ENCODE peak calls at places on chromosomes 4 and X, in ten cellular contexts. E, R, W, Z, I, H, L, O, P and A are unnamed samples.

GRCh38 chrX:107700317-107700774 is 72.0 kb downstream of the PRPS1 start:
- DNase-seq in P (no peak), E (no peak), L (no peak), W (peak), H (no peak), Z (peak), O (no peak), I (no peak), R (no peak), A (no peak)

GRCh38 chr4:55125763-55126541 is 557 bp upstream of the KDR start:
- DNase-seq in I (no peak), W (peak), P (no peak), R (no peak), Z (peak), O (no peak), L (peak), E (peak), H (no peak), A (no peak)

GRCh38 chr4:89681219-89681618 is 155.7 kb downstream of the SNCA start:
- DNase-seq in I (no peak), H (peak), P (no peak), R (peak), O (no peak), W (no peak), L (no peak), Z (no peak), E (no peak), A (no peak)

GRCh38 chr4:77232653-77233052 is 75.6 kb downstream of the CCNG2 start:
- DNase-seq in P (peak), H (no peak), Z (no peak), I (no peak), E (no peak), O (no peak), L (no peak), W (no peak), R (no peak), A (no peak)

GRCh38 chrX:14027511-14028019 is 2.1 kb downstream of the GEMIN8 start:
- DNase-seq in Z (peak), R (no peak), W (no peak), H (no peak), I (peak), P (peak), E (no peak), L (no peak), O (no peak), A (no peak)

GRCh38 chr4:108328033-108328732 is 159.5 kb upstream of the LEF1 start:
- DNase-seq in P (no peak), R (no peak), E (no peak), O (no peak), L (no peak), I (no peak), Z (no peak), H (peak), W (no peak), A (no peak)

GRCh38 chr4:11878241-11878640 is 449.5 kb upstream of the HS3ST1 start:
- DNase-seq in W (no peak), O (no peak), I (no peak), P (no peak), H (peak), L (no peak), R (no peak), E (no peak), Z (no peak), A (no peak)

GRCh38 chr4:2862528-2862927 is 18.9 kb downstream of the ADD1 start:
- DNase-seq in O (no peak), L (no peak), R (no peak), W (no peak), I (no peak), H (no peak), E (no peak), Z (no peak), P (peak), A (no peak)

GRCh38 chr4:54840992-54841768 is 183.4 kb downstream of the KIT start:
- DNase-seq in P (peak), Z (peak), O (no peak), W (no peak), E (no peak), I (no peak), R (no peak), H (no peak), L (no peak), A (no peak)

GRCh38 chr4:6513678-6514077 is 41.3 kb upstream of the PPP2R2C start:
- DNase-seq in Z (no peak), E (no peak), R (no peak), L (no peak), H (no peak), W (no peak), P (no peak), O (no peak), I (no peak), A (no peak)

GRCh38 chrX:110851780-110852179 is 56.2 kb upstream of the CHRDL1 start:
- DNase-seq in E (no peak), Z (peak), R (no peak), P (no peak), H (no peak), I (no peak), L (no peak), W (no peak), O (no peak), A (no peak)

GRCh38 chr4:159395693-159396092 is 292.8 kb downstream of the RAPGEF2 start:
- DNase-seq in Z (no peak), E (no peak), L (no peak), O (no peak), R (no peak), P (no peak), W (no peak), I (no peak), H (no peak), A (no peak)

GRCh38 chr4:180637616-180638015 is 1605.6 kb upstream of the TENM3 start:
- DNase-seq in E (no peak), H (no peak), L (no peak), W (no peak), R (no peak), I (no peak), P (no peak), Z (no peak), O (no peak), A (no peak)

GRCh38 chr4:137678796-137679195 is 146.5 kb upstream of the PCDH18 start:
- DNase-seq in P (peak), L (no peak), Z (peak), I (no peak), R (no peak), O (no peak), E (no peak), H (no peak), W (no peak), A (no peak)

GRCh38 chrX:108000751-108001150 is 18.6 kb upstream of the TEX13B start:
- DNase-seq in P (no peak), R (no peak), W (no peak), O (no peak), E (no peak), I (no peak), L (no peak), Z (peak), H (no peak), A (no peak)

GRCh38 chr4:123325241-123325681 is 71.3 kb upstream of the SPRY1 start:
- DNase-seq in W (no peak), E (no peak), R (no peak), Z (no peak), L (no peak), I (no peak), H (no peak), P (no peak), O (no peak), A (no peak)

GRCh38 chr4:114773341-114773740 is 174.7 kb downstream of the UGT8 start:
- DNase-seq in I (no peak), R (no peak), L (no peak), H (no peak), W (no peak), O (no peak), E (no peak), P (no peak), Z (no peak), A (no peak)

GRCh38 chrX:38627683-38628082 is 66.3 kb downstream of the TSPAN7 start:
- DNase-seq in I (no peak), P (peak), O (no peak), E (no peak), R (no peak), H (peak), L (no peak), W (no peak), Z (peak), A (no peak)

GRCh38 chr4:159719531-159719930 is 616.7 kb downstream of the RAPGEF2 start:
- DNase-seq in R (no peak), E (no peak), I (no peak), P (no peak), H (no peak), W (no peak), Z (no peak), O (no peak), L (no peak), A (no peak)

GRCh38 chr4:157992038-157992706 is 180.7 kb downstream of the GASK1B start:
- DNase-seq in H (peak), W (no peak), I (peak), E (no peak), P (peak), O (peak), Z (peak), R (no peak), L (no peak), A (no peak)

GRCh38 chrX:56793533-56794320 is 64.7 kb downstream of the NBDY start:
- DNase-seq in H (no peak), O (no peak), W (no peak), I (no peak), Z (no peak), E (no peak), L (no peak), R (peak), P (no peak), A (no peak)

GRCh38 chr4:41119867-41120295 is 94.5 kb downstream of the APBB2 start:
- DNase-seq in W (no peak), I (no peak), E (peak), L (no peak), R (no peak), Z (no peak), H (no peak), O (no peak), P (no peak), A (no peak)

GRCh38 chrX:154546354-154547244 is at the start of gene G6PD:
- DNase-seq in O (peak), P (no peak), Z (peak), I (no peak), E (peak), W (no peak), R (peak), H (no peak), L (peak), A (no peak)

GRCh38 chr4:186701788-186702187 is 21.9 kb downstream of the FAT1 start:
- DNase-seq in I (no peak), L (no peak), Z (no peak), P (no peak), R (no peak), O (no peak), W (no peak), E (no peak), H (no peak), A (no peak)

GRCh38 chr4:71549516-71550160 is 210.8 kb downstream of the SLC4A4 start:
- DNase-seq in P (no peak), R (no peak), L (no peak), W (no peak), Z (peak), O (no peak), I (no peak), E (no peak), H (no peak), A (no peak)

GRCh38 chrX:119647552-119648420 is 41.6 kb upstream of the NKRF start:
- DNase-seq in R (no peak), L (no peak), H (no peak), Z (no peak), E (no peak), P (no peak), W (no peak), I (no peak), O (no peak), A (no peak)

GRCh38 chrX:15215366-15215765 is 54.5 kb downstream of the ASB9 start:
- DNase-seq in P (no peak), Z (no peak), I (no peak), R (no peak), W (no peak), E (no peak), H (no peak), L (no peak), O (no peak), A (no peak)

GRCh38 chrX:140724337-140725105 is 15.0 kb downstream of the LINC00632 start:
- DNase-seq in E (no peak), L (no peak), Z (no peak), O (no peak), P (no peak), H (no peak), I (no peak), R (no peak), W (no peak), A (no peak)

GRCh38 chr4:5969777-5970176 is 48.5 kb downstream of the C4orf50 start:
- DNase-seq in H (no peak), O (no peak), R (no peak), P (no peak), W (peak), Z (no peak), L (no peak), E (no peak), I (no peak), A (no peak)

GRCh38 chrX:19709812-19710518 is 177.4 kb downstream of the SH3KBP1 start:
- DNase-seq in W (no peak), P (peak), O (no peak), I (no peak), L (no peak), Z (peak), R (no peak), E (no peak), H (no peak), A (no peak)

GRCh38 chr4:6115746-6116586 is 84.4 kb downstream of the JAKMIP1 start:
- DNase-seq in Z (no peak), W (no peak), I (no peak), E (no peak), O (no peak), P (no peak), L (no peak), H (no peak), R (no peak), A (no peak)

GRCh38 chr4:145066063-145066501 is 31.9 kb downstream of the ANAPC10 start:
- DNase-seq in I (no peak), O (no peak), P (no peak), L (no peak), E (no peak), W (no peak), Z (peak), H (peak), R (no peak), A (no peak)

GRCh38 chr4:56531823-56532222 is 26.2 kb downstream of the ARL9 start:
- DNase-seq in O (no peak), L (no peak), H (no peak), E (no peak), R (no peak), I (no peak), W (no peak), Z (peak), P (no peak), A (no peak)

GRCh38 chrX:31279359-31279758 is 207.5 kb upstream of the FTHL17 start:
- DNase-seq in L (no peak), P (peak), I (no peak), E (no peak), H (peak), Z (peak), R (no peak), O (no peak), W (no peak), A (no peak)
- TF ChIP-seq CTCF in L (no peak), P (peak), I (peak), E (peak), H (peak), Z (peak), R (peak), O (no peak), W (no peak), A (peak)

DNA sequence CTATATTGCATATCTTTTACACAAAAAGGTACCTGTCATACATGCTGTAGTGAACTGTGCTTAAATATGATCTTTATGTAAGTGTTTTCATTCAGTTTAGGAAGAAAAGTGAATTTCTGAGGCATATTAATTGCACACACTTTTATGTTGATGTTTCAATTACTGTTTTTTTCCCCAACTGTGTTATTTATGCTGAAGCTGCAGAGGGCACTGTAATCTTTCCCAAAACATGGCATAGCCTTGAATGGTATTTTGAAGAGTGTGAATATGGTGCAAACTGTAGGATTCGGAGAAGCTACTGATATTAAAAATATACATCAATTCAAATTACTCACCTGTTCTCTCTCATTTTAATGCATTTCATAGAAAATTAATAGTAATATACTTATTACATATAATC is 6.0 kb upstream of the CENPE start:
- DNase-seq in W (no peak), Z (peak), L (no peak), I (no peak), P (peak), O (no peak), R (no peak), E (no peak), H (no peak), A (no peak)
- TF ChIP-seq CTCF in W (no peak), Z (peak), L (no peak), I (peak), P (peak), O (peak), R (peak), E (no peak), H (peak), A (peak)

GRCh38 chr4:121164291-121164690 is at the start of gene TNIP3:
- DNase-seq in R (no peak), H (no peak), W (no peak), L (no peak), P (peak), E (no peak), O (no peak), Z (peak), I (no peak), A (no peak)

GRCh38 chr4:121168865-121169281 is 4.8 kb upstream of the TNIP3 start:
- DNase-seq in L (no peak), Z (no peak), R (no peak), P (no peak), W (no peak), E (no peak), H (no peak), O (no peak), I (no peak), A (no peak)

GRCh38 chr4:121168446-121168845 is 4.3 kb upstream of the TNIP3 start:
- DNase-seq in L (no peak), O (no peak), P (no peak), I (no peak), R (no peak), W (no peak), E (no peak), H (no peak), Z (no peak), A (no peak)

GRCh38 chr4:121165206-121165605 is 1.1 kb upstream of the TNIP3 start:
- DNase-seq in W (no peak), Z (no peak), I (no peak), E (no peak), P (no peak), O (no peak), L (no peak), R (no peak), H (no peak), A (no peak)
- TF ChIP-seq CTCF in W (no peak), Z (no peak), I (no peak), E (no peak), P (no peak), O (no peak), L (no peak), R (no peak), H (no peak), A (no peak)

GRCh38 chr4:111040904-111041303 is 418.0 kb upstream of the PITX2 start:
- DNase-seq in Z (no peak), H (no peak), E (no peak), P (no peak), W (no peak), I (no peak), L (no peak), O (no peak), R (no peak), A (no peak)

GRCh38 chr4:111048316-111048715 is 425.4 kb upstream of the PITX2 start:
- DNase-seq in I (no peak), O (no peak), Z (no peak), L (no peak), W (no peak), H (no peak), E (no peak), R (no peak), P (no peak), A (no peak)

GRCh38 chr4:111046811-111047210 is 423.9 kb upstream of the PITX2 start:
- DNase-seq in H (no peak), W (no peak), E (no peak), R (no peak), O (no peak), Z (no peak), L (no peak), I (no peak), P (no peak), A (no peak)

GRCh38 chr4:111043286-111043685 is 420.4 kb upstream of the PITX2 start:
- DNase-seq in R (no peak), H (no peak), E (no peak), P (no peak), W (no peak), I (no peak), Z (no peak), L (no peak), O (no peak), A (no peak)

GRCh38 chr4:111045992-111046391 is 423.1 kb upstream of the PITX2 start:
- DNase-seq in R (no peak), O (no peak), E (no peak), I (no peak), P (no peak), W (no peak), L (no peak), Z (no peak), H (no peak), A (no peak)
- TF ChIP-seq CTCF in R (peak), O (peak), E (no peak), I (no peak), P (peak), W (no peak), L (no peak), Z (no peak), H (no peak), A (no peak)

GRCh38 chr4:177108708-177109107 is 201.0 kb upstream of the NEIL3 start:
- DNase-seq in P (peak), I (peak), Z (peak), O (no peak), W (no peak), R (no peak), H (no peak), L (no peak), E (no peak), A (no peak)
- TF ChIP-seq CTCF in P (peak), I (peak), Z (peak), O (no peak), W (no peak), R (no peak), H (peak), L (peak), E (no peak), A (no peak)

GRCh38 chr4:20431422-20432014 is 179.8 kb downstream of the SLIT2 start:
- DNase-seq in O (no peak), I (no peak), L (no peak), W (no peak), P (no peak), H (no peak), E (peak), R (no peak), Z (peak), A (no peak)
- TF ChIP-seq CTCF in O (no peak), I (peak), L (no peak), W (no peak), P (peak), H (no peak), E (no peak), R (no peak), Z (peak), A (peak)

DNA sequence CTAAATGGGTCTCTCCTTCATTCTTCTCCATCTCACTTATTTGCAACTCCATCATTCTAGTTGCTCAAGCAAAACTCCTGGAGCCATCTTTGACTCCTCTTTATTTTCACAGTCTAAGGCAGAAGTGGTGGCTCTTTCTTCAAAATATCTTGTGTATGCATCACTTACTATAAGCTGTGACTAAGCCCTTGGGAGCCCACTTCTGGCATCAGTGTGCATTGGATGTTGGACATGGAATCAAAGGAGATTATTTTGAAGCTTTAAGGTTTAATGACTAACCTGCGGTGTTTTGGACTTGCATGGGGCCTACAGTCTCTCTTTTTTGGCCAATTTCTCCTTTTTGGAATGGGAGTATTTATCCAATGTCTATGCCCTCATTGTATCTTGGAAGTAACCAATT is 276.8 kb downstream of the SPOCK3 start:
- DNase-seq in O (no peak), Z (no peak), I (no peak), E (no peak), L (no peak), W (no peak), R (no peak), H (no peak), P (no peak), A (no peak)
- TF ChIP-seq CTCF in O (no peak), Z (no peak), I (no peak), E (no peak), L (no peak), W (no peak), R (no peak), H (no peak), P (no peak), A (no peak)

GRCh38 chrX:138866643-138867042 is 155.1 kb upstream of the FGF13 start:
- DNase-seq in O (no peak), R (no peak), Z (no peak), I (no peak), W (no peak), H (no peak), P (no peak), E (no peak), L (no peak), A (no peak)
- TF ChIP-seq CTCF in O (no peak), R (no peak), Z (no peak), I (no peak), W (no peak), H (no peak), P (no peak), E (no peak), L (no peak), A (no peak)